ENCODE peak calls at places on chromosomes 13 and 19, in ten cellular contexts. O is aorta; A is IMR-90; C is esophagus muscularis mucosa; R is neural progenitor cell; N is heart right ventricle; J is CD8-positive, alpha-beta T cell; B is uterus; X is tibial artery; W is small intestine. Y is an unnamed sample.

GRCh38 chr13:98482476-98483444 is 94.1 kb downstream of the STK24 start:
- DNase-seq in O (peak; percentile 87), A (peak; percentile 74), C (no peak), R (peak; percentile 45), N (peak; percentile 76), J (no peak), B (peak; percentile 62), X (peak; percentile 64), W (peak; percentile 52), Y (peak; percentile 79)

GRCh38 chr13:28754698-28755545 is 36.2 kb upstream of the SLC46A3 start:
- DNase-seq in O (no peak), A (peak; percentile 13), C (peak; percentile 55), R (no peak), N (peak; percentile 71), J (no peak), B (no peak), X (no peak), W (peak; percentile 71), Y (peak; percentile 38)

GRCh38 chr13:25992076-25992475 is 59.7 kb downstream of the SHISA2 start:
- DNase-seq in O (no peak), A (no peak), C (no peak), R (no peak), N (no peak), J (no peak), B (no peak), X (no peak), W (no peak), Y (no peak)

GRCh38 chr19:45166723-45167252 is 6.0 kb upstream of the NKPD1 start:
- DNase-seq in O (no peak), A (no peak), C (no peak), R (no peak), N (no peak), J (no peak), B (no peak), X (no peak), W (no peak), Y (no peak)

GRCh38 chr13:89401209-89401810 is 1730.1 kb downstream of the SLITRK5 start:
- DNase-seq in O (no peak), A (peak; percentile 73), C (no peak), R (no peak), N (no peak), J (no peak), B (no peak), X (no peak), W (no peak), Y (no peak)

GRCh38 chr19:8897106-8897505 is 64.9 kb downstream of the MBD3L1 start:
- DNase-seq in O (no peak), A (no peak), C (no peak), R (no peak), N (no peak), J (no peak), B (no peak), X (no peak), W (no peak), Y (no peak)

GRCh38 chr19:1026189-1027019 is at the start of gene CNN2:
- DNase-seq in O (peak; percentile 95), A (peak; percentile 67), C (no peak), R (peak; percentile 94), N (peak; percentile 78), J (peak; percentile 52), B (peak; percentile 85), X (peak; percentile 77), W (peak; percentile 73), Y (peak; percentile 97)

GRCh38 chr19:3801412-3802096 is 15.4 kb upstream of the MATK start:
- DNase-seq in O (no peak), A (no peak), C (no peak), R (peak; percentile 72), N (peak; percentile 46), J (peak; percentile 66), B (no peak), X (no peak), W (peak; percentile 23), Y (peak; percentile 44)

GRCh38 chr13:75357576-75358295 is 124.2 kb downstream of the TBC1D4 start:
- DNase-seq in O (no peak), A (peak; percentile 68), C (no peak), R (peak; percentile 77), N (no peak), J (peak; percentile 66), B (no peak), X (no peak), W (peak; percentile 42), Y (no peak)

GRCh38 chr19:1884291-1884718 is 991 bp downstream of the ABHD17A start:
- DNase-seq in O (no peak), A (no peak), C (no peak), R (no peak), N (no peak), J (peak; percentile 64), B (no peak), X (no peak), W (peak; percentile 65), Y (no peak)

GRCh38 chr13:23658929-23659541 is 88.8 kb downstream of the TNFRSF19 start:
- DNase-seq in O (no peak), A (no peak), C (no peak), R (no peak), N (no peak), J (no peak), B (peak; percentile 71), X (no peak), W (no peak), Y (peak; percentile 69)

GRCh38 chr13:107734891-107735620 is 480.3 kb downstream of the LIG4 start:
- DNase-seq in O (no peak), A (no peak), C (no peak), R (no peak), N (no peak), J (no peak), B (no peak), X (no peak), W (no peak), Y (no peak)

DNA sequence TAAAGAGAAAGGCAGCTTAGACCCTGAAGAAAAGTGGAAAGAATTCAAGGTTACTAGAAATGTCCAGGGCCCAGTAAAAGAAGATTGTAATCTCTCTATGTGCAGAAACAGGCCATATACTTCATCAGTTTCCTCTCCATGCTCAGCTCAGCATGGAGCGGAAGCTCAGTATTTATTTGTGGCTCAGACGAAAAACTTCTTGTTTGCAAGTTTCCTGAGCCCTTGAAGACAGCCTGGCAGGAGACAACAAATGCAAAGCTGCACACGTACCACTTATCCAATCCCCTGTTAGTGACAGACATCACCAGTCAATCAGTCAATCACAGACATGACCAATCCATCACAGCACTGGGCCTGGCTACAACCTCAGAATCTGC is 8.1 kb upstream of the KLF2 start:
- DNase-seq in O (no peak), A (no peak), C (no peak), R (no peak), N (no peak), J (no peak), B (no peak), X (no peak), W (no peak), Y (no peak)
- H3K4me3 ChIP-seq in O (no peak overlapping the region), A (no peak overlapping the region), C (no peak overlapping the region), R (no peak overlapping the region), N (no peak overlapping the region), J (no peak overlapping the region), B (no peak overlapping the region), X (no peak overlapping the region), W (no peak overlapping the region), Y (no peak overlapping the region)

GRCh38 chr13:106377341-106377740 is 158.1 kb downstream of the EFNB2 start:
- DNase-seq in O (no peak), A (no peak), C (no peak), R (no peak), N (no peak), J (no peak), B (no peak), X (no peak), W (no peak), Y (no peak)

GRCh38 chr13:106376411-106377112 is 158.9 kb downstream of the EFNB2 start:
- DNase-seq in O (no peak), A (peak; percentile 95), C (no peak), R (no peak), N (no peak), J (no peak), B (peak; percentile 61), X (no peak), W (no peak), Y (no peak)

GRCh38 chr13:106381083-106381482 is 154.4 kb downstream of the EFNB2 start:
- DNase-seq in O (no peak), A (peak; percentile 65), C (no peak), R (peak; percentile 66), N (no peak), J (no peak), B (no peak), X (no peak), W (peak; percentile 20), Y (no peak)

GRCh38 chr13:106375085-106375484 is 160.4 kb downstream of the EFNB2 start:
- DNase-seq in O (no peak), A (no peak), C (no peak), R (no peak), N (no peak), J (no peak), B (no peak), X (no peak), W (no peak), Y (peak; percentile 48)

GRCh38 chr13:106378263-106378662 is 157.2 kb downstream of the EFNB2 start:
- DNase-seq in O (no peak), A (no peak), C (no peak), R (no peak), N (no peak), J (no peak), B (no peak), X (no peak), W (no peak), Y (peak; percentile 54)
- H3K4me1 ChIP-seq in O (peaks cover 3% of the 10 kb centered on the region), A (peaks cover 26% of the 10 kb centered on the region), C (peaks cover 7% of the 10 kb centered on the region), R (peaks cover 22% of the 10 kb centered on the region), N (peaks cover 3% of the 10 kb centered on the region), J (no peaks in the 10 kb centered on the region), B (no peaks in the 10 kb centered on the region), X (no peaks in the 10 kb centered on the region), W (no peaks in the 10 kb centered on the region), Y (peaks cover 10% of the 10 kb centered on the region)

GRCh38 chr19:6963259-6963852 is 57.9 kb downstream of the MBD3L2B start:
- DNase-seq in O (no peak), A (no peak), C (no peak), R (no peak), N (no peak), J (no peak), B (no peak), X (no peak), W (no peak), Y (no peak)
- H3K4me3 ChIP-seq in O (no peak overlapping the region), A (no peak overlapping the region), C (no peak overlapping the region), R (no peak overlapping the region), N (no peak overlapping the region), J (no peak overlapping the region), B (no peak overlapping the region), X (no peak overlapping the region), W (no peak overlapping the region), Y (no peak overlapping the region)

DNA sequence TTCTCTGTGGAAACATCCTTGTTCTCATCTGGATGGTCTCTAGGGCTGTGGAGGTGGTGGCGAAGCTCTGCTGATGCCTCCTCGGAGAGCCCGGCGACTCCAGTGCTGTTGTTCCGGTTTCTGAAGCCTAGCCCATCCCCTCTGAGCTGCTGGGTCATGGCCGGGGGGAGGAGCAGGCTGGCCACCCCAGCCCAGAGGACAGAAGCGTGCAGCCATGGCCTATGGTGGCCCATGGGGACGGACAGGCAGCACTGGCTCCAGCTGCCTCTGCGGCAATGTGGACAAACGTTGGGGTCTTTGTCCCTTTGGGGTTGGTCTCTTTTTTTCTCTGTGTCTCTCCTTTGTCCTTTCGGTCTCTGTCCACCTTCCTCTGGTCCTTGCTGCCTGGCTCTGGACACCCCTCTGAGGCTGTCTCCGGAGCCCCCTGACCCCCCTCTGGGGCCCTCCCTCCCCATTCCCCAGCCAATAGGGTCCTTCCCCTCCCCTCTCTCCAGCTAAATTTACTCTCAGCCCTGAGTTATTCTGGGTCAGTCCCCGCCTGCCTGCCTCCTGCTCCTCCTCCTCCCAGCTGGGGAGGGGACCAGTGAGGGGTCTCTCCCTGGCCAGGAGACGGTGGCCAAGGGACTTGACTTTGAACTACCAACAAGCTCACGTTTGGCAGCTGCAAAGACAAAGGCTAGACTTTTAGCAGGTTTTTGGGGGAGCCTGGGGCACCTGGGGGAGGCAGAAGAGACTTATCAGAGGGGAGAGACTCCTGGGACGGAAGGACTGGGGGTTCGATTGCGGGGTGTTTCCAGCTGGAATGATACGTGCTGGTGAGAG is at the start of gene HRC:
- DNase-seq in O (no peak), A (no peak), C (no peak), R (no peak), N (peak; percentile 84), J (no peak), B (no peak), X (peak; percentile 41), W (no peak), Y (no peak)
- H3K4me1 ChIP-seq in O (no peaks in the 10 kb centered on the region), A (peaks cover 2% of the 10 kb centered on the region), C (peaks cover 51% of the 10 kb centered on the region), R (peaks cover 8% of the 10 kb centered on the region), N (peaks cover 41% of the 10 kb centered on the region), J (peaks cover 24% of the 10 kb centered on the region), B (no peaks in the 10 kb centered on the region), X (no peaks in the 10 kb centered on the region), W (peaks cover 4% of the 10 kb centered on the region), Y (peaks cover 27% of the 10 kb centered on the region)